ENCODE peak calls at places on chromosomes 13 and 19, in eight cellular contexts. X, W, P, N, M, C, L and J are unnamed samples.

GRCh38 chr19:48746738-48747575 is at the start of gene IZUMO1:
- DNase-seq in X (peak; percentile 66), W (no peak), P (peak; percentile 33), N (peak; percentile 69), M (peak; percentile 93), C (peak; percentile 62), L (peak; percentile 62), J (peak; percentile 81)

GRCh38 chr19:55443045-55443823 is at the start of gene SHISA7:
- DNase-seq in X (no peak), W (no peak), P (no peak), N (no peak), M (no peak), C (no peak), L (no peak), J (no peak)

GRCh38 chr13:30034448-30034795 is 184.0 kb upstream of the UBL3 start:
- DNase-seq in X (no peak), W (no peak), P (no peak), N (no peak), M (no peak), C (no peak), L (no peak), J (no peak)

GRCh38 chr19:1253514-1254080 is 5.2 kb downstream of the MIDN start:
- DNase-seq in X (no peak), W (no peak), P (no peak), N (no peak), M (no peak), C (no peak), L (no peak), J (peak; percentile 78)

GRCh38 chr19:18208098-18208951 is 4.5 kb upstream of the RAB3A start:
- DNase-seq in X (peak; percentile 65), W (no peak), P (no peak), N (no peak), M (peak; percentile 87), C (peak; percentile 34), L (no peak), J (no peak)

GRCh38 chr13:102878491-102878890 is 32.7 kb downstream of the ERCC5 start:
- DNase-seq in X (peak; percentile 30), W (no peak), P (no peak), N (no peak), M (no peak), C (no peak), L (no peak), J (no peak)

GRCh38 chr13:42709276-42709675 is 72.1 kb upstream of the FAM216B start:
- DNase-seq in X (no peak), W (no peak), P (no peak), N (no peak), M (no peak), C (no peak), L (no peak), J (no peak)

GRCh38 chr13:46185634-46186033 is 3.7 kb upstream of the LCP1 start:
- DNase-seq in X (no peak), W (no peak), P (no peak), N (no peak), M (no peak), C (no peak), L (no peak), J (no peak)

GRCh38 chr13:43300817-43301216 is 277.4 kb downstream of the DNAJC15 start:
- DNase-seq in X (no peak), W (no peak), P (no peak), N (no peak), M (no peak), C (no peak), L (no peak), J (no peak)

GRCh38 chr19:2648528-2648937 is 54.0 kb downstream of the GNG7 start:
- DNase-seq in X (peak; percentile 44), W (peak; percentile 74), P (peak; percentile 10), N (peak; percentile 91), M (peak; percentile 86), C (peak; percentile 59), L (no peak), J (peak; percentile 23)

GRCh38 chr13:101915755-101916107 is 463.3 kb downstream of the ITGBL1 start:
- DNase-seq in X (no peak), W (no peak), P (no peak), N (no peak), M (no peak), C (no peak), L (no peak), J (no peak)

GRCh38 chr13:90246946-90247345 is 1100.5 kb upstream of the MIR17HG start:
- DNase-seq in X (no peak), W (no peak), P (no peak), N (no peak), M (no peak), C (no peak), L (no peak), J (no peak)

GRCh38 chr13:30708541-30708940 is 26.8 kb upstream of the ALOX5AP start:
- DNase-seq in X (no peak), W (no peak), P (no peak), N (peak; percentile 19), M (no peak), C (no peak), L (no peak), J (no peak)

GRCh38 chr13:23348270-23349126 is 85.0 kb downstream of the SACS start:
- DNase-seq in X (no peak), W (no peak), P (no peak), N (no peak), M (no peak), C (no peak), L (no peak), J (no peak)